ENCODE peak calls at places on chromosomes 4 and X, in five cellular contexts. Q is left lung, Z is Peyer's patch, H is Caco-2, J is PC-3. R is an unnamed sample. For H3K9me3, the result is how much of the 10 kb centered on the place peaks cover.

GRCh38 chrX:103687073-103687695 is 685 bp upstream of the MORF4L2 start:
- DNase-seq in Q (peak), Z (peak), H (peak), J (peak), R (no peak)

GRCh38 chr4:67522851-67523671 is 22.2 kb downstream of the CENPC start:
- DNase-seq in Q (no peak), Z (no peak), H (no peak), J (peak), R (no peak)

GRCh38 chr4:177229331-177229730 is 80.3 kb upstream of the NEIL3 start:
- DNase-seq in Q (no peak), Z (no peak), H (no peak), J (no peak), R (no peak)

GRCh38 chrX:47748576-47748975 is 88.1 kb upstream of the ZNF81 start:
- DNase-seq in Q (no peak), Z (no peak), H (no peak), J (no peak), R (no peak)

GRCh38 chr4:31107362-31107761 is 387.2 kb downstream of the PCDH7 start:
- DNase-seq in Q (no peak), Z (no peak), H (no peak), J (no peak), R (no peak)

GRCh38 chrX:11908371-11908770 is 150.3 kb downstream of the MSL3 start:
- DNase-seq in Q (no peak), Z (no peak), H (no peak), J (peak), R (no peak)

GRCh38 chr4:65999518-65999871 is 329.2 kb upstream of the EPHA5 start:
- DNase-seq in Q (no peak), Z (no peak), H (no peak), J (peak), R (no peak)

GRCh38 chr4:2009651-2010233 is 968 bp upstream of the NELFA start:
- DNase-seq in Q (peak), Z (peak), H (peak), J (peak), R (no peak)

GRCh38 chr4:94934201-94934600 is 176.4 kb downstream of the BMPR1B start:
- DNase-seq in Q (no peak), Z (no peak), H (no peak), J (peak), R (no peak)

GRCh38 chr4:87114245-87115062 is 106.0 kb downstream of the KLHL8 start:
- DNase-seq in Q (no peak), Z (no peak), H (no peak), J (no peak), R (no peak)

GRCh38 chr4:20506827-20507226 is 193.4 kb upstream of the PACRGL start:
- DNase-seq in Q (no peak), Z (no peak), H (no peak), J (peak), R (no peak)

GRCh38 chrX:31186693-31187338 is 115.0 kb upstream of the FTHL17 start:
- DNase-seq in Q (no peak), Z (no peak), H (no peak), J (no peak), R (no peak)

GRCh38 chr4:48635980-48636379 is 144.1 kb downstream of the FRYL start:
- DNase-seq in Q (no peak), Z (no peak), H (no peak), J (no peak), R (no peak)

GRCh38 chrX:133947022-133947421 is 38.4 kb downstream of the GPC3 start:
- DNase-seq in Q (no peak), Z (no peak), H (no peak), J (no peak), R (no peak)

GRCh38 chr4:98603683-98604573 is 54.5 kb downstream of the TSPAN5 start:
- DNase-seq in Q (no peak), Z (no peak), H (no peak), J (no peak), R (no peak)

GRCh38 chrX:120549483-120550452 is 11.0 kb downstream of the CUL4B start:
- DNase-seq in Q (no peak), Z (no peak), H (peak), J (peak), R (no peak)

GRCh38 chr4:99300934-99301333 is 10.1 kb upstream of the ADH1A start:
- DNase-seq in Q (peak), Z (no peak), H (no peak), J (peak), R (no peak)

GRCh38 chrX:38232287-38232686 is 11.6 kb upstream of the SRPX start:
- DNase-seq in Q (no peak), Z (no peak), H (no peak), J (peak), R (no peak)

GRCh38 chr4:71595576-71596108 is 188.2 kb downstream of the GC start:
- DNase-seq in Q (no peak), Z (no peak), H (no peak), J (no peak), R (no peak)

GRCh38 chr4:7691992-7692391 is 247.7 kb downstream of the AFAP1 start:
- DNase-seq in Q (no peak), Z (no peak), H (no peak), J (no peak), R (no peak)

GRCh38 chr4:119517361-119518229 is 111.0 kb downstream of the PDE5A start:
- DNase-seq in Q (no peak), Z (no peak), H (peak), J (no peak), R (no peak)

GRCh38 chr4:168501407-168501806 is 4.6 kb downstream of the PALLD start:
- DNase-seq in Q (no peak), Z (no peak), H (no peak), J (peak), R (no peak)

GRCh38 chr4:38015886-38016515 is 55.8 kb downstream of the PTTG2 start:
- DNase-seq in Q (no peak), Z (no peak), H (no peak), J (no peak), R (no peak)

GRCh38 chr4:32161382-32161781 is 1441.2 kb downstream of the PCDH7 start:
- DNase-seq in Q (no peak), Z (no peak), H (no peak), J (peak), R (no peak)

GRCh38 chr4:7699825-7700224 is 239.8 kb downstream of the AFAP1 start:
- DNase-seq in Q (no peak), Z (no peak), H (no peak), J (no peak), R (no peak)

GRCh38 chrX:153766098-153766817 is 2.2 kb downstream of the PLXNB3 start:
- DNase-seq in Q (no peak), Z (peak), H (no peak), J (peak), R (no peak)

GRCh38 chrX:69070949-69071650 is 94.2 kb downstream of the PJA1 start:
- DNase-seq in Q (no peak), Z (no peak), H (no peak), J (no peak), R (no peak)

GRCh38 chr4:146439999-146440398 is 81.7 kb downstream of the SLC10A7 start:
- DNase-seq in Q (no peak), Z (no peak), H (no peak), J (no peak), R (no peak)

DNA sequence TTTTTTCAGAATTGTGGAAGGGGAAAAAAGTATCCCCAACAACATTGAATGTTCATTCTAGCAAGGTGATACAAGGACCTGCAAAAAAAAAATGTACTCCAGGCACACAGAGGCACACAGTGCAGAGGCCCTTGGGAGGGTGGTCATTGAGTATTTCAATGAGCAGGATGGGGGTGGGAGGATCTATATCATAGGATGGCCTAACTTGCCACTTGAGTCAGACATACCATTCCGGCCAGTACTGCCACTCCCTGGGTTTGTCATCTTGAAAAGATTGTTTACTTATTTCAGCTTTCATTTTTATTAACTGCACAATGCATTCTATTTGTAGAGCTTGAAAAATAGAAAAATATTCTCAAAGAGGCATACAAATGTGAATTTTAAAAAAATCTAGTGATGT is 18.7 kb downstream of the ZNF595 start:
- DNase-seq in Q (no peak), Z (no peak), H (no peak), J (peak), R (no peak)
- H3K9me3 ChIP-seq in Q (under half), Z (under half), H (under half), J (under half), R (under half)

DNA sequence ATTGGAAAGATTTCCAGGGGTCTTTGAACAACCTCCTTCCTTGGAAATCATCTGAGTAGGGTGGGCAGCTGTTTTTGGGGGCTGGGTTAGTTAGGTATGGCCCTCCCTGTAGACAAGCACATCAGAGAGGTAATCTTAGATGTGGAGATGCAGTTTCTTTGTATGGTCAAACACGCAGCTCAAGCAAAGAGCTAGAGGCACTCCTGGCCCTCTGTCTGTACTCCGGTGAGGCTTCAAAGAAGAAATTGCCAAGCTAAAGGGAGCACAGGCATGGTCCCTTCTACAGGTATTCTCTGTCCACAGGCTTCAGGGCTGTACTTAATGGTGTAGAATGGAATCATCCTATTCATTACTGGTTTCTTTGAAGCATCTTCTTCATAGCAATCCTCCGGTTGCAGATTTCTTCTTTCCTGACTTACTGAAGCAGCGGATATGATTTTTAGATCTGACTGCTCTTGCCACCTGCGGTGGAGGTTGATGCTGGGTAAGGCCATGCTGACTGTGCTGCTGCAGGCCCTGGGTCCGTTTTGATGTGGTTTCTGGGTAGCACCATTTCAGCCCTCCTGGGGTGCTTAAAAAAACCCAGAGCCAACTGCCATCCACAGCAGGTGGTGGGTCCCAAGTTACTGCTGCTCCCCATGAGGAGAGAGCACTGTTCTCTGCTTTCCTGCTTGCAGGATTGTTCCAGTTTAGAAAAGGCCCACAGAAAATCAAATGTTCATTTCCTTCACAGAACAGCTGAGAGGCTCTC is 318.9 kb upstream of the GATB start:
- DNase-seq in Q (no peak), Z (no peak), H (no peak), J (no peak), R (no peak)
- H3K9me3 ChIP-seq in Q (under half), Z (under half), H (under half), J (under half), R (under half)

GRCh38 chrX:74865725-74866124 is 59.5 kb downstream of the NEXMIF start:
- DNase-seq in Q (no peak), Z (no peak), H (no peak), J (no peak), R (no peak)
- H3K9me3 ChIP-seq in Q (under half), Z (under half), H (under half), J (under half), R (under half)

DNA sequence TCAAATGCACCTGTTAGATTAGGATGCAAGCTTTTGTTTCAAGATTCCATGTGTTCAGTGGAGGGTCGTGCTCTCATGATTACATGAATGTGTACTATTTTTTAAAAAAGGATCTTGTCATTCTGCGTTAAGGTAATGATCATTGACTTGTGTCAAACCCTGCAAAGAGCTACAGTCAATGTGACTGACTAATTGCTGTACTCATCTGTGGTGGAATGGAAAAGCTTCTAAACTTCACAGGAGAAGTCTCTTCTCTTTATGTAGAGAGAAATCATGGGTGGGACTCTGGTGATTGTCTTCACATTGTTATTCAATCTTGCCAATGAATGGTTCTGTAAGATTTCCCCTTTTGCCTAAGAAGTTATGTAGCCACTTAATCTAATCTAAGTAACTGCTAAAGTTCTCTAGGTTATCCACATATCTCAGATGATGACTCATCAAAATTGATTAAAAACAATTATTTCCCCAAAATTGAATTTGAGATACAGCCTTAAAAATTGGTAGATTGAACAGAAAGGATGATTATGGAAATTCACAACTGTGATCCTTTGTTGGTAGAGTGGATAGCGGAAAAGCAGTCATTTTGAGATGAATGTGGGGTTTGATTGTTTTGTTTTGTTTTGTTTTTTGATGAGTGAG is 6.7 kb downstream of the MAGEE1 start:
- DNase-seq in Q (no peak), Z (no peak), H (no peak), J (no peak), R (no peak)
- H3K9me3 ChIP-seq in Q (under half), Z (under half), H (under half), J (under half), R (under half)

GRCh38 chr4:213971-214370 is 89.7 kb downstream of the ZNF718 start:
- DNase-seq in Q (no peak), Z (no peak), H (no peak), J (no peak), R (no peak)
- H3K9me3 ChIP-seq in Q (under half), Z (under half), H (under half), J (under half), R (under half)

R was measured in iPS DF 6.9.